ENCODE peak calls at places on chromosomes 12 and 14, in ten cellular contexts. R is fibroblast of lung, V is gastrocnemius medialis, C is thyroid gland, D is hepatocyte, K is A549, L is IMR-90, I is upper lobe of right lung, T is prostate gland, X is psoas muscle. Q is an unnamed sample. For H3K9me3, the result is how much of the 10 kb centered on the place peaks cover.

GRCh38 chr14:94619297-94619696 is 7.1 kb downstream of the SERPINA3 start:
- DNase-seq in R (no peak), V (no peak), C (no peak), D (no peak), K (no peak), L (no peak), I (no peak), T (no peak), X (no peak), Q (no peak)

GRCh38 chr12:39586811-39587210 is 32.8 kb downstream of the ABCD2 start:
- DNase-seq in R (no peak), V (no peak), C (no peak), D (peak), K (no peak), L (no peak), I (no peak), T (no peak), X (no peak), Q (no peak)

GRCh38 chr14:68939893-68940613 is 39.0 kb downstream of the ACTN1 start:
- DNase-seq in R (peak), V (no peak), C (peak), D (peak), K (peak), L (peak), I (no peak), T (peak), X (peak), Q (peak)

GRCh38 chr12:107318804-107319535 is 225.6 kb upstream of the CRY1 start:
- DNase-seq in R (peak), V (no peak), C (peak), D (peak), K (no peak), L (peak), I (no peak), T (peak), X (peak), Q (peak)

GRCh38 chr12:77189463-77189862 is 124.1 kb upstream of the E2F7 start:
- DNase-seq in R (peak), V (no peak), C (no peak), D (peak), K (no peak), L (peak), I (no peak), T (no peak), X (no peak), Q (peak)

GRCh38 chr14:62064741-62065323 is 302.6 kb downstream of the SNAPC1 start:
- DNase-seq in R (no peak), V (no peak), C (no peak), D (no peak), K (no peak), L (no peak), I (no peak), T (no peak), X (no peak), Q (no peak)

GRCh38 chr12:95767703-95768102 is 22.9 kb downstream of the NTN4 start:
- DNase-seq in R (no peak), V (no peak), C (no peak), D (no peak), K (no peak), L (peak), I (no peak), T (no peak), X (no peak), Q (no peak)

GRCh38 chr14:61438860-61439765 is 117.7 kb downstream of the PRKCH start:
- DNase-seq in R (peak), V (peak), C (peak), D (peak), K (peak), L (peak), I (peak), T (peak), X (peak), Q (peak)

GRCh38 chr12:112183141-112183581 is 57.8 kb downstream of the TRAFD1 start:
- DNase-seq in R (peak), V (no peak), C (no peak), D (no peak), K (no peak), L (peak), I (no peak), T (no peak), X (no peak), Q (no peak)

GRCh38 chr14:96194657-96195431 is 9.8 kb upstream of the BDKRB2 start:
- DNase-seq in R (peak), V (no peak), C (peak), D (no peak), K (no peak), L (no peak), I (peak), T (no peak), X (no peak), Q (no peak)

GRCh38 chr12:50112456-50113218 is 601 bp downstream of the COX14 start:
- DNase-seq in R (no peak), V (peak), C (peak), D (peak), K (peak), L (no peak), I (no peak), T (peak), X (no peak), Q (no peak)

GRCh38 chr14:61526405-61527312 is 168.7 kb upstream of the HIF1A start:
- DNase-seq in R (no peak), V (peak), C (peak), D (peak), K (no peak), L (no peak), I (peak), T (peak), X (peak), Q (no peak)

GRCh38 chr12:110180591-110181005 is 56.4 kb downstream of the IFT81 start:
- DNase-seq in R (peak), V (no peak), C (no peak), D (no peak), K (no peak), L (peak), I (no peak), T (no peak), X (no peak), Q (no peak)
- TF ChIP-seq CTCF in R (no peak), V (no peak), C (no peak), D (no peak), K (no peak), L (no peak), I (no peak), T (no peak), X (no peak), Q (no peak)

GRCh38 chr14:106201376-106201775 is 675.0 kb downstream of the TMEM121 start:
- DNase-seq in R (no peak), V (no peak), C (no peak), D (no peak), K (no peak), L (no peak), I (no peak), T (no peak), X (no peak), Q (no peak)
- H3K9me3 ChIP-seq in R (under half), V (under half), C (under half), D (under half), K (under half), L (under half), I (under half), T (under half), X (under half), Q (under half)

DNA sequence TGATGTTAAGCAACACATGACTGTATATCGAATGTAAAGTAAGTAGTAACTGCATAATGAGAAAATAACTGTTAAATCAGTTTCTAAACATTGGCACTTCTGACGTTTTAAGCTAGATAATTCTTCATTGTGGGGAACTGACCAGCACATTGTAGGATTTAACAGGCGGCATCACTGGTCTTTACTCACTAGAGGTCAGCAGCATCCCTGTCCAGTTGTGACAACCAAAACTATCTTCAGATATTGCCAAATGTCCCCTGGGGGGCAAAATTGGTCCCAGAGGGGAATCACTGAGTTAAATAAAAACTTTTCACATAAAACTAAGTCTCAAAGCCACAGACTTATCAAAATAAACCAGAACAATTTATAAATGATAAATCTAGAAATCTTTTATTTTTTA is 65.3 kb downstream of the BLTP3B start:
- DNase-seq in R (no peak), V (no peak), C (no peak), D (no peak), K (no peak), L (no peak), I (no peak), T (no peak), X (no peak), Q (no peak)
- TF ChIP-seq CTCF in R (no peak), V (peak), C (no peak), D (peak), K (no peak), L (peak), I (no peak), T (no peak), X (peak), Q (no peak)

GRCh38 chr14:105862581-105863239 is 336.3 kb downstream of the TMEM121 start:
- DNase-seq in R (no peak), V (no peak), C (no peak), D (no peak), K (no peak), L (no peak), I (peak), T (no peak), X (no peak), Q (no peak)
- H3K9me3 ChIP-seq in R (under half), V (under half), C (under half), D (under half), K (under half), L (half or more), I (under half), T (under half), X (under half), Q (under half)

GRCh38 chr14:64117671-64118402 is 176.3 kb downstream of the ESR2 start:
- DNase-seq in R (peak), V (peak), C (peak), D (no peak), K (no peak), L (peak), I (no peak), T (peak), X (peak), Q (no peak)
- TF ChIP-seq CTCF in R (no peak), V (no peak), C (no peak), D (no peak), K (no peak), L (no peak), I (no peak), T (no peak), X (no peak), Q (no peak)

GRCh38 chr14:27391331-27391730 is 793.5 kb upstream of the NOVA1 start:
- DNase-seq in R (peak), V (no peak), C (no peak), D (no peak), K (no peak), L (no peak), I (no peak), T (no peak), X (no peak), Q (no peak)
- H3K9me3 ChIP-seq in R (under half), V (under half), C (under half), D (under half), K (under half), L (under half), I (under half), T (under half), X (under half), Q (under half)

GRCh38 chr12:30399859-30400258 is 295.8 kb downstream of the IPO8 start:
- DNase-seq in R (no peak), V (no peak), C (no peak), D (no peak), K (no peak), L (no peak), I (no peak), T (no peak), X (no peak), Q (no peak)
- TF ChIP-seq CTCF in R (no peak), V (no peak), C (no peak), D (no peak), K (no peak), L (no peak), I (no peak), T (no peak), X (no peak), Q (no peak)

Q was measured in A673.